ENCODE peak calls at places on chromosome 10, in eight cellular contexts. O is ovary, H is small intestine, Y is fibroblast of lung, G is OCI-LY7, T is mammary epithelial cell, Q is breast epithelium, V is H7. R is an unnamed sample. For H3K36me3, the result is how much of the 10 kb centered on the place peaks cover.

GRCh38 chr10:21449288-21449966 is 76.1 kb downstream of the SKIDA1 start:
- DNase-seq in O (no peak), T (no peak), V (no peak), H (no peak), Y (peak), Q (no peak), G (no peak), R (no peak)

GRCh38 chr10:87541114-87541513 is 36.4 kb downstream of the MINPP1 start:
- DNase-seq in Q (no peak), Y (peak), V (no peak), H (no peak), G (no peak), O (no peak), T (peak), R (no peak)

GRCh38 chr10:58666024-58666423 is 153.4 kb downstream of the BICC1 start:
- DNase-seq in Y (peak), Q (no peak), G (no peak), O (no peak), H (peak), V (no peak), T (peak), R (peak)

GRCh38 chr10:123570051-123570897 is 95.9 kb upstream of the GPR26 start:
- DNase-seq in V (no peak), O (no peak), T (no peak), H (no peak), Y (no peak), G (no peak), Q (no peak), R (no peak)

GRCh38 chr10:123136221-123136805 is 543 bp downstream of the HMX3 start:
- DNase-seq in T (no peak), Y (no peak), G (no peak), H (no peak), Q (no peak), O (no peak), V (peak), R (no peak)

GRCh38 chr10:75230600-75231038 is 5.1 kb downstream of the COMTD1 start:
- DNase-seq in O (peak), V (peak), T (peak), G (peak), Q (peak), H (peak), Y (peak), R (peak)

GRCh38 chr10:112336556-112337201 is 37.2 kb upstream of the ACSL5 start:
- DNase-seq in Q (peak), T (peak), O (no peak), V (no peak), G (no peak), H (peak), Y (no peak), R (no peak)

GRCh38 chr10:43197834-43198681 is 59.8 kb downstream of the CSGALNACT2 start:
- DNase-seq in G (peak), T (no peak), Q (peak), H (peak), Y (no peak), O (peak), V (peak), R (no peak)

GRCh38 chr10:47451998-47452494 is 31.9 kb downstream of the ANXA8 start:
- DNase-seq in G (no peak), O (no peak), Q (no peak), V (peak), T (no peak), H (no peak), Y (no peak), R (no peak)

GRCh38 chr10:22686347-22686746 is 28.0 kb downstream of the PIP4K2A start:
- DNase-seq in H (no peak), T (no peak), O (no peak), Q (no peak), V (no peak), G (no peak), Y (no peak), R (no peak)

GRCh38 chr10:48531486-48531885 is 73.4 kb downstream of the ARHGAP22 start:
- DNase-seq in H (no peak), Y (peak), T (no peak), G (no peak), V (no peak), Q (no peak), O (no peak), R (no peak)

GRCh38 chr10:98047009-98047741 is 16.8 kb upstream of the CRTAC1 start:
- DNase-seq in G (no peak), T (no peak), Q (no peak), V (no peak), H (no peak), O (peak), Y (no peak), R (peak)

GRCh38 chr10:30862486-30862885 is 169.2 kb downstream of the ZNF438 start:
- DNase-seq in G (no peak), O (no peak), Y (peak), H (no peak), V (no peak), T (no peak), Q (no peak), R (no peak)

GRCh38 chr10:122013311-122013780 is 24.4 kb downstream of the TACC2 start:
- DNase-seq in G (no peak), O (no peak), Q (no peak), H (peak), T (no peak), V (no peak), Y (no peak), R (no peak)

GRCh38 chr10:70594161-70594560 is 8.4 kb downstream of the PRF1 start:
- DNase-seq in G (no peak), Q (peak), V (no peak), H (no peak), T (no peak), O (no peak), Y (no peak), R (no peak)

GRCh38 chr10:31847518-31847917 is 81.1 kb downstream of the ARHGAP12 start:
- DNase-seq in H (no peak), T (no peak), Q (no peak), G (no peak), Y (no peak), V (no peak), O (no peak), R (no peak)

GRCh38 chr10:26881600-26882331 is 21.0 kb upstream of the ABI1 start:
- DNase-seq in O (no peak), T (peak), G (peak), H (peak), V (peak), Y (peak), Q (no peak), R (no peak)

GRCh38 chr10:34145751-34146150 is 669.3 kb downstream of the PARD3 start:
- DNase-seq in H (no peak), V (no peak), Q (no peak), O (no peak), G (no peak), Y (peak), T (no peak), R (no peak)

GRCh38 chr10:74963549-74963948 is 137.1 kb downstream of the KAT6B start:
- DNase-seq in Q (no peak), V (no peak), G (no peak), O (no peak), Y (peak), H (no peak), T (no peak), R (no peak)

GRCh38 chr10:73460897-73461296 is 27.5 kb upstream of the MSS51 start:
- DNase-seq in G (no peak), H (no peak), Y (no peak), Q (no peak), O (no peak), V (no peak), T (no peak), R (no peak)

GRCh38 chr10:105973912-105974311 is 1190.6 kb downstream of the SORCS1 start:
- DNase-seq in V (no peak), T (no peak), O (no peak), H (no peak), G (no peak), Y (no peak), Q (no peak), R (no peak)

GRCh38 chr10:6128591-6129383 is 40.0 kb downstream of the RBM17 start:
- DNase-seq in H (no peak), O (peak), G (no peak), T (no peak), Q (no peak), Y (peak), V (peak), R (no peak)
- H3K4me3 ChIP-seq in H (no peak), O (no peak), G (no peak), T (no peak), Q (peak), Y (no peak), V (no peak), R (no peak)

GRCh38 chr10:119424591-119424975 is 117.9 kb downstream of the RGS10 start:
- DNase-seq in Y (no peak), T (no peak), Q (no peak), V (no peak), H (no peak), O (no peak), G (no peak), R (no peak)

GRCh38 chr10:119426699-119427098 is 115.8 kb downstream of the RGS10 start:
- DNase-seq in Y (no peak), Q (no peak), O (no peak), T (no peak), H (no peak), G (no peak), V (no peak), R (no peak)

GRCh38 chr10:119425102-119425880 is 117.2 kb downstream of the RGS10 start:
- DNase-seq in Y (no peak), H (no peak), Q (no peak), T (no peak), V (no peak), O (no peak), G (peak), R (no peak)

GRCh38 chr10:119427263-119427864 is 115.2 kb downstream of the RGS10 start:
- DNase-seq in H (no peak), Y (no peak), G (no peak), V (no peak), Q (no peak), T (no peak), O (no peak), R (no peak)

DNA sequence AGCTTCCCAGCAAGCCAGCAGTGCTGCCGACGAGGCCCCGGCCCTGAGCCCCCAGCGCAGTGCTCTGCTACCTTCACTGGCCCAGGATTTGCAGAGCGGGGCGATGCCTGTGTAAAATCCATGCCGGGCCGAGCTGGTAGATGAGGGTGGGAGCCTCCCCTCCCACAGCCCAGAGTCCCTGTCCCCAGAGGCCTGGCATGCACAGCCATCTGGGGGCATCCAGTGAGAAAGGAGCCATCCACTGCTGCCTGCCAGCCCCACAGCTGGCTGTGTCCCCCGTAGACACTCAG is 116.7 kb downstream of the RGS10 start:
- DNase-seq in V (no peak), G (no peak), H (no peak), Q (no peak), Y (no peak), O (no peak), T (no peak), R (no peak)
- H3K36me3 ChIP-seq in V (under half), G (under half), H (under half), Q (under half), Y (under half), O (under half), T (under half), R (under half)

GRCh38 chr10:3827768-3828403 is 42.9 kb upstream of the KLF6 start:
- DNase-seq in H (no peak), Y (no peak), T (no peak), Q (no peak), V (no peak), O (no peak), G (no peak), R (no peak)
- H3K4me3 ChIP-seq in H (no peak), Y (no peak), T (no peak), Q (peak), V (no peak), O (no peak), G (no peak), R (no peak)

DNA sequence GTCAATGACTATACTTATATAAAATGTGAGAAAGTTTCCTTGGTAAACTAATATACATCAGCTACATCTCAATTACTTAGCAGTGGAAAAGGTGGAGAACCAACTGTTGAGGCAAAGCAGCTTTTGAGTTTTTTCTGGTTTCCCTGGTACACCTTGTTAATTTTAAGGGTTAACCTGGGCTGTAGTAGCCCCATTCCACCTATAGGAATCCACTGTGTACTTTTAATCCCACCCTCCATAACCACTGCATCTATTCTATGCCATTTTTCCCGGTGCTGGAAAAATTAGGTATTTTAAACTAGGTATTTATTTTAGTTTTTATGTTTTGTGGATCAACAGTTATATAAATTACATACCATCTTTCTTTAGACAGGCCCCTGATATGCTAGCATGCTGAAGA is 42.4 kb downstream of the NRBF2 start:
- DNase-seq in G (no peak), Y (no peak), T (no peak), H (no peak), Q (no peak), V (no peak), O (no peak), R (no peak)
- H3K36me3 ChIP-seq in G (half or more), Y (under half), T (under half), H (under half), Q (under half), V (under half), O (under half), R (under half)

DNA sequence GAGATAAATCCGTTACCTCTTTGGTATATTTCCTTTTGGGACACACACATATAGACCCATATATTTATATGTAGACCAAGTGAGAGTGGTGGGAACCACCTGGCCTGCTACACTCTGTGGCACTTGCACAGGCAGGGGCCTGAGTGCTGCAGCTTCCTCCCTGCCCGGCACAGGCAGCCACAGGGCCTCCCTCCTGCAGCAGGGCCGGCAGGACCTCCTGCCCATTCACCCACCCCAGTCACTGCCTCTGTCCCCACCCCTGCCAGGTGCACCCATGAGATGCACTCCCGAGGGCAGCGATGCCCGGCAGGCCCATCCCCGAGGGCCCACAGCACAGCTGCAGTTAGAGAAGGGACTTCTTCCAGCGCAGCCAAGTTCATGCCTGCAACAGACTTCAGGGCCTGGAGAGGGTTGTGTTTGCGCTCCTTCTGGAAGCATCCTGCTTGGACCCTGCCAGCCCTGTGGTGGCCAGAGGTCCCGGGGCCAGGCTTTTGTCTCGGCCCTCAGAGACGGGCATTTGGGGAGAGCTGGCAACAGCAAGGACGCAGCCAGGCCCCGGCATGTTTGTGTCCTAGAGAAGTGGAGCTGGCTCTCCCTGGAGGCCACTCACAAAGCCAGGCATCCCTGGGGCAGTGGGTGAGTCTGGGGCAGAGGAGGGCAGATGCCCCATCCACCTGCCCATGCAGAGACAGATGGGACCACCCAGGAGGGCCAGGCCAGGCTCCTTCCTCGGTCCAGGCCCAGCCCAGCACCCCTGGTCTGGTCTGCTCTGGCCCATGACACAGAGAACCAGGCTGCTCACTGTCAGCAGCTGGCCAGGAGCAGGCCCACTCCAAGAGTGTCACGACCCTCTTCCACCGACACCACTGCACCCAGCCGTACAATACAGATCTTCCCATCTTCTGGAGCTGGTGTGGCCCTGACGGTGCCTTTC is 41.4 kb downstream of the PWWP2B start:
- DNase-seq in H (no peak), T (no peak), G (no peak), V (no peak), Q (no peak), Y (no peak), O (no peak), R (peak)
- H3K4me3 ChIP-seq in H (no peak), T (no peak), G (no peak), V (no peak), Q (no peak), Y (no peak), O (no peak), R (no peak)

DNA sequence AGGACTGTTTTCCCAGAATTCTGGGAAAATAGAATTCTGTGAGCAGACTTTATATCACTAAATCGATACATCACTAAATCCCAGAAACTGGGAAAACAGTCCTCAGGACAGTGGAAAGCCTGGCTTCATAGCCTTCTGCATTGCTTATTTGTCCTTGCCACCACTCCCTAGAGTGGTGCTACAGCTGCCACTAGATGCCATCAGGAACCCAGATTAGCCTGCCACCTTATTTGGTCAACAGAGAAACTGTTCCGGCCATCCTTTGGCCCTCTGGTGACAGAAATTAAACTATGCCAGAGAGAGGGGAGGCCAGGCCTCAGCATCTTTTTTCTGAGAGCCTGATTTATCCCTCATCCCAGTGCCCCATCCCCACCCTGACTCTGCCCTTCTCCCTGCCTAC is 19.6 kb upstream of the NFKB2 start:
- DNase-seq in G (no peak), T (no peak), O (no peak), Q (no peak), V (no peak), Y (no peak), H (no peak), R (no peak)
- H3K36me3 ChIP-seq in G (half or more), T (under half), O (under half), Q (under half), V (under half), Y (under half), H (under half), R (half or more)

GRCh38 chr10:89338717-89339116 is 10.9 kb downstream of the IFIT3 start:
- DNase-seq in G (no peak), Y (no peak), Q (no peak), T (no peak), H (no peak), O (no peak), V (no peak), R (no peak)
- H3K4me3 ChIP-seq in G (no peak), Y (no peak), Q (no peak), T (no peak), H (no peak), O (no peak), V (no peak), R (no peak)

DNA sequence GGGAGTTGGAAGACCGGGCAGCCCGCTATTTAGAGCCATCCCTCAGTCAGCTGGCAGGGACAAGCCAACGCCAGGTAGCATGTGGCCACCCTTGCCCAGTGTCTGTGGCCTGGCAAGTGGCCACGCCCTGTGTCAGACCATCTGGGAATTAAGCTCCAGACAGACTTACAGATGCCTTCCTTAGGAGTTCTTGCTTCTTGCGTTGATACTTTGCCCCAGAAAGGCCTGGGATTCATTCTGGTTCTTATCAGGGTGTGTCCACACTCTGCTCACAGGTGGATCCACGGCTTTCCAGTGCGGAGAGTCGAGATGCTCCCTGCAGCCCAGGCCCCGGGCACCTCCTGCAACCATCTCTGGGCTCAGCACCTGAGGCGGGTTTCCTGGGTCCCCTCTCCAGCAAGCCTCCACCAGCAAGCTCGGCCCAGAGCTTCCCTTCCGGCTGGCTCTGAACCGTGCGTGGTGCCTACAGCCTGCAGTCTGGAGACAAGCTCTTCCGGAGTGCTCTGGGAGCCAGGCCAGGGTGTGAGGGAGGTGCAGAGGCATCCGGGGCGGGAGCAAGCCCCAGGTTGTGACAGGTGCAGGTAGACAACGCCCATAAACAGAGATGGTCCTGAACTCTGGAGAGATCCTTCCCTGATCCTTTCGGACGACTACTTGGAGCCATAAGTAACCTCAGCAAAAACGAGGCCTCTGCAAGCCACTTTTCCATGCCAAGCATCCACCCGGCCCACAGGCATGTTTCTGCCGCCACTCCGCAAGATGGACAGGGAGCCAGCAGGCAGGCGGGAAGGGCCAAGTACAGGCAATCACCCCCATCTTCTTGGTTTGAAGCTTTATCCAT is 32.3 kb upstream of the PPIF start:
- DNase-seq in Y (no peak), Q (no peak), T (no peak), V (peak), H (peak), O (peak), G (no peak), R (no peak)
- H3K36me3 ChIP-seq in Y (under half), Q (under half), T (under half), V (under half), H (under half), O (under half), G (under half), R (under half)

GRCh38 chr10:80466724-80467326 is 12.7 kb downstream of the TSPAN14 start:
- DNase-seq in G (no peak), Q (no peak), Y (no peak), H (no peak), T (no peak), V (no peak), O (no peak), R (no peak)
- H3K4me3 ChIP-seq in G (no peak), Q (no peak), Y (no peak), H (no peak), T (no peak), V (no peak), O (no peak), R (no peak)

GRCh38 chr10:95876756-95877155 is 31.0 kb upstream of the CC2D2B start:
- DNase-seq in V (no peak), G (no peak), T (no peak), H (no peak), Q (no peak), Y (no peak), O (no peak), R (no peak)

GRCh38 chr10:95877881-95878280 is 29.9 kb upstream of the CC2D2B start:
- DNase-seq in V (no peak), Q (no peak), O (no peak), T (no peak), H (no peak), G (no peak), Y (no peak), R (no peak)

GRCh38 chr10:95880704-95881103 is 27.1 kb upstream of the CC2D2B start:
- DNase-seq in Q (no peak), Y (no peak), T (no peak), V (no peak), O (no peak), G (no peak), H (no peak), R (no peak)

DNA sequence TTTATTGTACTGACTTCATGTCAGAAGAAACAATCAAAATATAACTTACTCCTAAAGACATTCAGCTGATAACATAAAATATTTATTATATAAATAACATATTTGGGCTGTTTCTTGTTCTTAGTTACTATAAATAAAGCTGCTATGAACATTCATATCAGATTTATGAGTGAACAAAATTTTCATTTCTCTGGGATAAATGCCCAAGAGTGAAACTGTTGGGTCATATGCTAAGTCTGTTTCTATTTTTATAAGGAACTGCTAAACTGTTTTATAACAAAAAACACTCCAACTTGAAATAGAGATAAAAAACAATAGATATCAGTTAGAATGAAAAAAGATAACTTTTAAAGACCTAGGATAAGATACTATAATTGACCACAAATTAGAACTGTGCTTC is 26.5 kb upstream of the CC2D2B start:
- DNase-seq in H (no peak), V (no peak), T (no peak), Q (no peak), O (no peak), G (no peak), Y (no peak), R (no peak)
- H3K36me3 ChIP-seq in H (under half), V (under half), T (under half), Q (under half), O (under half), G (under half), Y (under half), R (under half)